ENCODE peak calls at places on chromosomes 7 and 10, in ten cellular contexts. R is neuronal stem cell; F is MG63; B is fibroblast of the aortic adventitia; H is endodermal cell; X is brain microvascular endothelial cell; O is CD8-positive, alpha-beta T cell; M is hepatocyte; A is dorsolateral prefrontal cortex; S is OCI-LY7. W is an unnamed sample.

GRCh38 chr10:59808896-59809643 is 55.8 kb upstream of the MRLN start:
- DNase-seq in O (peak), R (peak), X (peak), S (peak), M (peak), B (peak), H (peak), A (peak), F (peak), W (peak)

GRCh38 chr7:27999829-28000228 is 180.8 kb downstream of the JAZF1 start:
- DNase-seq in B (no peak), O (no peak), A (no peak), F (no peak), H (no peak), S (no peak), M (no peak), X (no peak), R (no peak), W (no peak)

GRCh38 chr7:20301311-20301939 is 29.3 kb upstream of the ITGB8 start:
- DNase-seq in R (no peak), A (no peak), M (no peak), B (no peak), S (no peak), F (no peak), H (no peak), X (peak), O (no peak), W (no peak)

GRCh38 chr7:75776295-75776971 is 4.4 kb upstream of the CCL26 start:
- DNase-seq in X (peak), O (peak), A (no peak), B (peak), H (no peak), F (peak), R (no peak), M (no peak), S (no peak), W (peak)

GRCh38 chr7:99123571-99124033 is 20.3 kb downstream of the SMURF1 start:
- DNase-seq in A (no peak), H (no peak), F (no peak), B (peak), R (no peak), O (no peak), S (no peak), X (peak), M (no peak), W (no peak)

GRCh38 chr7:6430271-6430940 is 17.3 kb downstream of the DAGLB start:
- DNase-seq in F (no peak), B (peak), S (peak), M (no peak), R (no peak), X (peak), H (peak), O (no peak), A (peak), W (peak)

GRCh38 chr10:103042908-103043307 is 124.8 kb downstream of the CNNM2 start:
- DNase-seq in O (no peak), H (peak), B (no peak), M (no peak), X (no peak), R (no peak), S (no peak), F (no peak), A (no peak), W (no peak)

GRCh38 chr7:105030447-105030846 is 16.4 kb downstream of the KMT2E start:
- DNase-seq in X (no peak), F (no peak), M (no peak), B (no peak), H (no peak), O (no peak), S (no peak), A (no peak), R (no peak), W (no peak)

GRCh38 chr7:116592041-116592355 is 67.2 kb downstream of the CAV1 start:
- DNase-seq in M (no peak), B (no peak), O (no peak), H (no peak), F (no peak), R (no peak), S (no peak), A (no peak), X (no peak), W (no peak)

GRCh38 chr7:23618241-23618640 is 21.1 kb downstream of the CCDC126 start:
- DNase-seq in H (no peak), M (no peak), X (no peak), S (no peak), A (no peak), F (no peak), B (no peak), R (no peak), O (no peak), W (no peak)

GRCh38 chr10:35041502-35041879 is 48.6 kb downstream of the CUL2 start:
- DNase-seq in O (no peak), R (no peak), H (no peak), S (no peak), B (no peak), M (no peak), F (peak), A (no peak), X (peak), W (no peak)

GRCh38 chr10:92766451-92766850 is 76.7 kb downstream of the HHEX start:
- DNase-seq in F (no peak), H (no peak), R (no peak), B (no peak), M (no peak), X (no peak), A (no peak), O (no peak), S (no peak), W (no peak)

GRCh38 chr10:32374605-32375004 is 27.6 kb upstream of the EPC1 start:
- DNase-seq in X (no peak), A (no peak), S (no peak), R (no peak), M (no peak), F (no peak), B (peak), H (no peak), O (no peak), W (no peak)

GRCh38 chr7:128011079-128011670 is 20.1 kb downstream of the LRRC4 start:
- DNase-seq in S (no peak), F (no peak), H (no peak), O (no peak), B (no peak), X (no peak), R (no peak), A (no peak), M (no peak), W (no peak)

GRCh38 chr7:96004598-96004997 is 232.2 kb downstream of the DYNC1I1 start:
- DNase-seq in F (no peak), H (no peak), O (no peak), X (no peak), M (peak), S (no peak), R (no peak), B (peak), A (no peak), W (no peak)

GRCh38 chr7:108568801-108569380 is 615 bp downstream of the THAP5 start:
- DNase-seq in H (no peak), S (no peak), F (no peak), M (no peak), O (no peak), X (no peak), A (no peak), R (no peak), B (peak), W (peak)

GRCh38 chr7:93765475-93765874 is 125.1 kb downstream of the TFPI2 start:
- DNase-seq in S (no peak), M (no peak), O (no peak), X (no peak), A (no peak), H (no peak), B (no peak), F (no peak), R (no peak), W (no peak)

GRCh38 chr7:66539264-66539623 is 89.4 kb upstream of the KCTD7 start:
- DNase-seq in F (no peak), A (no peak), H (no peak), X (no peak), B (no peak), M (no peak), R (no peak), O (no peak), S (no peak), W (no peak)

GRCh38 chr7:130938661-130939060 is 204.7 kb upstream of the KLF14 start:
- DNase-seq in S (no peak), X (no peak), O (no peak), M (no peak), H (no peak), R (no peak), A (no peak), F (no peak), B (no peak), W (no peak)

GRCh38 chr7:25893436-25893835 is 258.6 kb upstream of the NFE2L3 start:
- DNase-seq in M (no peak), R (no peak), F (no peak), A (no peak), S (peak), H (no peak), B (no peak), O (no peak), X (no peak), W (no peak)

DNA sequence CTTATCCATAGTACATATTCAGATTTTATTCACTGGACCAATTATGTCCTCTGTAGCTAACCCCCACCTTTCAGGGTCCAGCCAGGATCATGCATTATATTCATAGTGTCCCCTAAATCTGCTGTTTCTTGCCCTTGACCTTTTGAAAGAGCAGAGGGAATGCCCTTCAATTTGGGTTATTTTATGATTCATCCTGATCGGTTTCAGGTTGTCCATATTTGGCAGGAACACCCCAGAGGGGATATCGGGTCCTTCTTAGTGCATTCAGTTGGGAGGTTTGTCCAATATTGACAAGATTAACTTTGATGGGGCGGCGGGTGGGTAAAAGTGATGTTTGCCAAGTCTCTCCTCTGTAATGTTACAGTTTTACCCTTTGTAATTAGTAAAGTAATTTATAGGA is 60.9 kb downstream of the SHH start:
- DNase-seq in M (no peak), F (no peak), X (no peak), R (no peak), B (no peak), S (no peak), H (no peak), O (no peak), A (no peak), W (no peak)
- H3K4me3 ChIP-seq in M (no peak), F (no peak), X (no peak), R (no peak), B (no peak), S (no peak), H (no peak), O (no peak), A (no peak), W (no peak)

GRCh38 chr10:72276013-72276387 is 2.3 kb downstream of the DDIT4 start:
- DNase-seq in R (no peak), S (no peak), H (no peak), M (no peak), F (peak), A (no peak), O (no peak), B (peak), X (no peak), W (no peak)

GRCh38 chr10:72275351-72276012 is 1.8 kb downstream of the DDIT4 start:
- DNase-seq in S (peak), X (no peak), A (no peak), M (no peak), H (no peak), O (no peak), B (peak), R (no peak), F (peak), W (no peak)

GRCh38 chr10:72277340-72277995 is 3.7 kb downstream of the DDIT4 start:
- DNase-seq in S (no peak), A (no peak), X (no peak), R (no peak), F (no peak), O (no peak), B (no peak), M (no peak), H (no peak), W (no peak)

GRCh38 chr10:72277996-72278667 is 4.4 kb downstream of the DDIT4 start:
- DNase-seq in M (no peak), H (no peak), F (no peak), O (no peak), X (no peak), R (no peak), S (no peak), B (no peak), A (no peak), W (no peak)

GRCh38 chr10:72276421-72277339 is 3.0 kb downstream of the DDIT4 start:
- DNase-seq in O (no peak), S (no peak), A (no peak), R (no peak), M (peak), X (peak), B (peak), F (peak), H (no peak), W (no peak)
- H3K4me3 ChIP-seq in O (peak), S (peak), A (peak), R (no peak), M (no peak), X (peak), B (peak), F (peak), H (no peak), W (no peak)

GRCh38 chr7:101126651-101127459 is at the start of gene SERPINE1:
- DNase-seq in F (peak), M (peak), H (peak), A (peak), R (no peak), O (peak), S (peak), B (peak), X (peak), W (peak)
- H3K4me3 ChIP-seq in F (peak), M (no peak), H (peak), A (peak), R (peak), O (peak), S (peak), B (peak), X (peak), W (peak)

GRCh38 chr7:101650579-101651081 is 21.5 kb upstream of the MYL10 start:
- DNase-seq in B (peak), M (no peak), X (no peak), O (no peak), R (no peak), F (no peak), H (no peak), A (no peak), S (peak), W (no peak)
- H3K4me3 ChIP-seq in B (no peak), M (no peak), X (no peak), O (no peak), R (peak), F (no peak), H (no peak), A (no peak), S (peak), W (no peak)

GRCh38 chr7:155998328-155998691 is 186.0 kb upstream of the SHH start:
- DNase-seq in B (no peak), S (no peak), H (peak), A (no peak), F (no peak), X (no peak), O (no peak), R (no peak), M (no peak), W (peak)

GRCh38 chr7:155999631-156000489 is 187.6 kb upstream of the SHH start:
- DNase-seq in M (no peak), A (no peak), X (no peak), R (no peak), S (no peak), H (peak), B (no peak), F (no peak), O (no peak), W (no peak)

GRCh38 chr7:155998766-155999630 is 186.7 kb upstream of the SHH start:
- DNase-seq in S (no peak), F (no peak), O (no peak), X (no peak), A (no peak), R (no peak), B (no peak), H (peak), M (no peak), W (no peak)

GRCh38 chr7:155996718-155997059 is 184.4 kb upstream of the SHH start:
- DNase-seq in B (no peak), F (no peak), M (no peak), A (no peak), S (no peak), X (no peak), R (no peak), H (peak), O (no peak), W (no peak)

DNA sequence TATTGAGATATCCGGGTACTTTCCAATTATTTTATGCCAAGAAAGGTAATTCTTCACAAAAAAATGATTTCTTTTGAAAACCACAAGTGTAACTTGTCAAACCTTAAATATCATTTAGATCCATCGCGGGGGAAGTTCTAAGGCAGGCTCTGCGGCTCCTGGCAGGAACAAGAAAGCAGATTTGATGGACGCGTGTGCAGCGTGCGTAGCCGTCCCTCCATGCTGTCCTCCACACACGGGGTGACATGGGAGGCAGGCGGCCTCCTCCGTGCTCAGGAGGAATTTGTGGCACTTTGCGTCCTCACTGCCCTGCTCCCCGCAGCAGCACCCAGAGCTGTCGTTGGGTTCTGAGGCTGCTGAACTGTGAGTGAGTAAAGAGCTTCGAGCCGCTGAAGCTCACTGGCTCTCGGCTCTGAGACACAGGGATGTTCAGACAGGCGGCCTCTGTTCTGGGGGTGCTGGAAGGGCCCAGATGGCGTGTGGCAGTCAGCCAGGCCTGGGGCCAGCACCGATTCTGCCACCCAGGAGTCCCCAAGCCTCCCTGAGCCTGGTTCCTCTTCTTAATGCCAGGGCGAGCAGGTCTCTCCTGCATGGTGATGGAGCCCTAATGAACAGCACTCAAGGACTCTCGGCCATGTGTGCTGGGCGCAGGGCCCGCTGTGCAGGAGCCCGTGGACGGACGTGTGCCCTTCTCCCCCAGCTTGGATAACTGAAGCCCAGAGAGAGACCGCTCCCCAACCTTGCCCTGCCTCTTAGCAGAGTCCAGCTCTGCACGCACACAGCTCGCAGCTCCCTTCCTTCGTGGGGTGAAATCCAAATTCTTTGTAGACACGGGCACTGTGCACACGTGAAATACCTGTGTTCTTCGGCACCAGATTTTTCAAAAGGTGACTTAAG is 185.4 kb upstream of the SHH start:
- DNase-seq in O (no peak), A (no peak), F (no peak), B (no peak), X (no peak), M (no peak), H (peak), S (no peak), R (no peak), W (no peak)
- H3K4me3 ChIP-seq in O (peak), A (no peak), F (no peak), B (no peak), X (no peak), M (no peak), H (no peak), S (no peak), R (no peak), W (no peak)

GRCh38 chr7:87003872-87004798 is 55.3 kb downstream of the ELAPOR2 start:
- DNase-seq in X (no peak), R (no peak), F (no peak), A (no peak), M (no peak), O (no peak), S (no peak), B (no peak), H (no peak), W (no peak)

GRCh38 chr7:87004956-87005355 is 54.5 kb downstream of the ELAPOR2 start:
- DNase-seq in F (no peak), X (no peak), R (no peak), B (no peak), S (no peak), H (no peak), O (no peak), M (no peak), A (no peak), W (no peak)

GRCh38 chr7:87000344-87000743 is 59.1 kb downstream of the ELAPOR2 start:
- DNase-seq in X (no peak), S (no peak), A (no peak), M (no peak), H (no peak), B (no peak), R (no peak), O (no peak), F (peak), W (no peak)

GRCh38 chr7:86999737-87000136 is 59.7 kb downstream of the ELAPOR2 start:
- DNase-seq in A (no peak), B (no peak), S (no peak), R (no peak), M (no peak), O (no peak), X (no peak), F (no peak), H (no peak), W (no peak)

GRCh38 chr7:87001214-87001613 is 58.2 kb downstream of the ELAPOR2 start:
- DNase-seq in X (no peak), S (no peak), R (no peak), M (peak), B (peak), H (no peak), F (peak), A (no peak), O (no peak), W (no peak)
- H3K4me3 ChIP-seq in X (no peak), S (no peak), R (no peak), M (no peak), B (no peak), H (no peak), F (no peak), A (no peak), O (no peak), W (no peak)

GRCh38 chr10:73494877-73495225 is 973 bp downstream of the PPP3CB start:
- DNase-seq in A (no peak), F (no peak), B (peak), O (no peak), H (no peak), M (no peak), S (no peak), X (no peak), R (no peak), W (no peak)

GRCh38 chr10:73495884-73496674 is at the start of gene PPP3CB:
- DNase-seq in B (peak), A (peak), S (peak), H (peak), R (peak), X (peak), F (peak), M (peak), O (peak), W (peak)

GRCh38 chr10:73495226-73495883 is 469 bp downstream of the PPP3CB start:
- DNase-seq in F (peak), M (peak), X (peak), R (peak), H (no peak), S (peak), B (peak), O (peak), A (peak), W (peak)

GRCh38 chr10:73494213-73494612 is 1.6 kb downstream of the PPP3CB start:
- DNase-seq in B (no peak), R (no peak), H (no peak), M (no peak), S (no peak), O (no peak), A (no peak), F (no peak), X (no peak), W (no peak)

GRCh38 chr10:73493781-73494180 is 2.0 kb downstream of the PPP3CB start:
- DNase-seq in R (no peak), H (no peak), S (no peak), O (no peak), F (no peak), X (peak), A (no peak), M (no peak), B (peak), W (no peak)
- H3K4me3 ChIP-seq in R (no peak), H (peak), S (peak), O (no peak), F (peak), X (peak), A (peak), M (no peak), B (peak), W (no peak)

GRCh38 chr7:100641860-100642533 is 645 bp upstream of the TFR2 start:
- DNase-seq in B (no peak), X (no peak), A (no peak), M (no peak), R (no peak), O (no peak), H (no peak), S (no peak), F (no peak), W (no peak)

GRCh38 chr7:100640438-100641410 is 628 bp downstream of the TFR2 start:
- DNase-seq in B (no peak), O (no peak), H (no peak), S (no peak), M (no peak), F (no peak), R (no peak), A (no peak), X (no peak), W (no peak)

GRCh38 chr7:100639995-100640394 is 1.4 kb downstream of the TFR2 start:
- DNase-seq in X (no peak), O (no peak), H (no peak), B (no peak), M (no peak), A (no peak), S (no peak), R (no peak), F (no peak), W (no peak)

GRCh38 chr7:100642534-100642907 is 1.2 kb upstream of the TFR2 start:
- DNase-seq in X (no peak), H (peak), B (no peak), F (no peak), S (peak), M (no peak), A (no peak), R (no peak), O (no peak), W (peak)

GRCh38 chr7:100641463-100641859 is at the start of gene TFR2:
- DNase-seq in M (no peak), R (no peak), X (no peak), A (no peak), B (no peak), O (no peak), H (no peak), F (no peak), S (no peak), W (no peak)
- H3K4me3 ChIP-seq in M (no peak), R (peak), X (no peak), A (no peak), B (no peak), O (no peak), H (no peak), F (no peak), S (peak), W (no peak)

W was measured in Jurkat, Clone E6-1.